ENCODE peak calls at places on chromosomes 3 and 15, in four cellular contexts. One of them, this sample, is unnamed.
A peak's percentile ranks its signal among the peaks of the same experiment; 100 is the strongest.

GRCh38 chr3:71896751-71897150 is 111.8 kb upstream of the PROK2 start:
- DNase-seq in adrenal gland: no peak
- DNase-seq in left ventricle myocardium inferior: no peak
- DNase-seq in HL-60: no peak
- DNase-seq in this sample: no peak

GRCh38 chr3:33437556-33438283 is 2.5 kb downstream of the UBP1 start:
- DNase-seq in HL-60: no peak
- DNase-seq in adrenal gland: peak; percentile 40
- DNase-seq in left ventricle myocardium inferior: peak; percentile 20
- DNase-seq in this sample: no peak

GRCh38 chr15:33201376-33202189 is 7.1 kb upstream of the FMN1 start:
- DNase-seq in left ventricle myocardium inferior: no peak
- DNase-seq in adrenal gland: peak; percentile 84
- DNase-seq in HL-60: no peak
- DNase-seq in this sample: no peak

GRCh38 chr3:178022599-178022998 is 513.6 kb upstream of the KCNMB2 start:
- DNase-seq in adrenal gland: no peak
- DNase-seq in HL-60: no peak
- DNase-seq in left ventricle myocardium inferior: no peak
- DNase-seq in this sample: no peak

GRCh38 chr3:16883057-16883725 is 1.6 kb upstream of the PLCL2 start:
- DNase-seq in HL-60: no peak
- DNase-seq in adrenal gland: no peak
- DNase-seq in left ventricle myocardium inferior: no peak
- DNase-seq in this sample: peak; percentile 42

GRCh38 chr3:49813497-49814174 is at the start of gene UBA7:
- DNase-seq in adrenal gland: peak; percentile 54
- DNase-seq in HL-60: peak; percentile 57
- DNase-seq in left ventricle myocardium inferior: peak; percentile 48
- DNase-seq in this sample: no peak

GRCh38 chr3:146577662-146578061 is 27.5 kb downstream of the PLSCR5 start:
- DNase-seq in HL-60: peak; percentile 25
- DNase-seq in left ventricle myocardium inferior: no peak
- DNase-seq in adrenal gland: no peak
- DNase-seq in this sample: no peak

GRCh38 chr3:130644600-130645232 is 101.9 kb downstream of the PIK3R4 start:
- DNase-seq in left ventricle myocardium inferior: no peak
- DNase-seq in adrenal gland: no peak
- DNase-seq in HL-60: no peak
- DNase-seq in this sample: no peak

GRCh38 chr3:194395767-194396527 is 3.1 kb downstream of the GP5 start:
- DNase-seq in HL-60: peak; percentile 68
- DNase-seq in adrenal gland: no peak
- DNase-seq in left ventricle myocardium inferior: peak; percentile 27
- DNase-seq in this sample: no peak

GRCh38 chr15:71207141-71207540 is 91.9 kb downstream of the THSD4 start:
- DNase-seq in adrenal gland: no peak
- DNase-seq in left ventricle myocardium inferior: no peak
- DNase-seq in HL-60: no peak
- DNase-seq in this sample: no peak

GRCh38 chr3:129052675-129053074 is 7.9 kb upstream of the GP9 start:
- DNase-seq in HL-60: no peak
- DNase-seq in adrenal gland: no peak
- DNase-seq in left ventricle myocardium inferior: peak; percentile 77
- DNase-seq in this sample: no peak

GRCh38 chr15:58854598-58854997 is 78.9 kb downstream of the SLTM start:
- DNase-seq in adrenal gland: no peak
- DNase-seq in left ventricle myocardium inferior: no peak
- DNase-seq in HL-60: no peak
- DNase-seq in this sample: no peak

GRCh38 chr3:190424478-190425439 is 24.9 kb downstream of the TMEM207 start:
- DNase-seq in HL-60: peak; percentile 42
- DNase-seq in adrenal gland: peak; percentile 74
- DNase-seq in left ventricle myocardium inferior: peak; percentile 24
- DNase-seq in this sample: no peak

GRCh38 chr3:183526838-183527420 is 28.6 kb downstream of the KLHL6 start:
- DNase-seq in HL-60: no peak
- DNase-seq in left ventricle myocardium inferior: no peak
- DNase-seq in adrenal gland: no peak
- DNase-seq in this sample: no peak

GRCh38 chr3:183529717-183530116 is 25.8 kb downstream of the KLHL6 start:
- DNase-seq in left ventricle myocardium inferior: no peak
- DNase-seq in adrenal gland: no peak
- DNase-seq in HL-60: no peak
- DNase-seq in this sample: no peak

GRCh38 chr3:183527421-183527979 is 28.0 kb downstream of the KLHL6 start:
- DNase-seq in adrenal gland: no peak
- DNase-seq in left ventricle myocardium inferior: no peak
- DNase-seq in HL-60: no peak
- DNase-seq in this sample: no peak

GRCh38 chr3:183524476-183524875 is 31.0 kb downstream of the KLHL6 start:
- DNase-seq in HL-60: no peak
- DNase-seq in adrenal gland: no peak
- DNase-seq in left ventricle myocardium inferior: no peak
- DNase-seq in this sample: no peak

GRCh38 chr3:183527980-183528379 is 27.5 kb downstream of the KLHL6 start:
- DNase-seq in adrenal gland: no peak
- DNase-seq in HL-60: no peak
- DNase-seq in left ventricle myocardium inferior: no peak
- DNase-seq in this sample: no peak
- H3K4me3 ChIP-seq in adrenal gland: no peak overlapping the region
- H3K4me3 ChIP-seq in HL-60: no peak overlapping the region
- H3K4me3 ChIP-seq in left ventricle myocardium inferior: no peak overlapping the region
- H3K4me3 ChIP-seq in this sample: no peak overlapping the region

GRCh38 chr3:119743921-119744320 is 38.0 kb upstream of the NR1I2 start:
- DNase-seq in HL-60: no peak
- DNase-seq in adrenal gland: no peak
- DNase-seq in left ventricle myocardium inferior: no peak
- DNase-seq in this sample: no peak
- H3K4me3 ChIP-seq in HL-60: no peak overlapping the region
- H3K4me3 ChIP-seq in adrenal gland: no peak overlapping the region
- H3K4me3 ChIP-seq in left ventricle myocardium inferior: no peak overlapping the region
- H3K4me3 ChIP-seq in this sample: no peak overlapping the region

DNA sequence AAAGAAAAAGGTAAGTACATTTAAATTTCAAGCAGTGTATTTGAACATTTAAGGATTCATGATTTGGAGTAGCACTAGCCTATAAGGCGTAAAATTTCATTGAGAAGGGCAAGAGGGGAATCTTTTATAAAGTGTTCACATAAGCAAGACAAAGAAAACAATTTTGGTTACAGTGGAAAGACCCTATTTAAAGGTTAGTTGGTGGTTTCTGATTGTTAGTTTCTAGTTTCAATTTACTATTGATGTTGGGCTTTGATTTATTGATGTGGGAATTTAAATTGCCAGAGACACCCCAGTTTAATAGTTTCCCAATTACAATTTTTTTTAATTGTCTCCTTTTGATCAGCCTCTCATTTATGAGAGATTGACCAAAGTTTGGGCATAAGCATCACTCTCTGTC is 19.5 kb downstream of the ROBO2 start:
- DNase-seq in adrenal gland: no peak
- DNase-seq in HL-60: no peak
- DNase-seq in left ventricle myocardium inferior: no peak
- DNase-seq in this sample: no peak
- H3K4me3 ChIP-seq in adrenal gland: no peak overlapping the region
- H3K4me3 ChIP-seq in HL-60: no peak overlapping the region
- H3K4me3 ChIP-seq in left ventricle myocardium inferior: no peak overlapping the region
- H3K4me3 ChIP-seq in this sample: no peak overlapping the region

GRCh38 chr3:4865714-4866113 is 113.5 kb upstream of the BHLHE40 start:
- DNase-seq in adrenal gland: no peak
- DNase-seq in HL-60: peak; percentile 63
- DNase-seq in left ventricle myocardium inferior: no peak
- DNase-seq in this sample: no peak

GRCh38 chr3:4862973-4863372 is 116.3 kb upstream of the BHLHE40 start:
- DNase-seq in HL-60: no peak
- DNase-seq in left ventricle myocardium inferior: no peak
- DNase-seq in adrenal gland: no peak
- DNase-seq in this sample: no peak

GRCh38 chr3:4864503-4864902 is 114.7 kb upstream of the BHLHE40 start:
- DNase-seq in left ventricle myocardium inferior: no peak
- DNase-seq in adrenal gland: no peak
- DNase-seq in HL-60: peak; percentile 35
- DNase-seq in this sample: no peak

DNA sequence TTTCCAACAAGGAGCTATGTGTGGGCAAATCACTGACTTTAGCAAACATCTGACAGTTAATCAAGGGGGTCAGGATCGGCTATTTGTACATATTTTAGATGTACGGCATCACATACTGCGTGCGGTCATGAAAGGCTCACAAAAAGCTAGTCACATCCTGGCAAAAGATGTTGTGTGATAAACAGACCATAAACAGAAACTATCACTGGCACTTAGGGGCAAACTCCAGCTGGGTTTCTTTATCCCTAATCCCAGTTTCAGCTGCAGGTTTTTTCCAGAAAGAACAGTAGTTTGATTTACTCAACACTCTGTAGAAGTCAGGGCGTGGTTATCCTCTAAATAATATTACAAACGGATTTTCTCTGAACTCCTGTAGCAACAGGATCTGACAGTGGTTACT is 112.4 kb upstream of the BHLHE40 start:
- DNase-seq in HL-60: no peak
- DNase-seq in left ventricle myocardium inferior: no peak
- DNase-seq in adrenal gland: no peak
- DNase-seq in this sample: peak; percentile 34
- H3K4me3 ChIP-seq in HL-60: no peak overlapping the region
- H3K4me3 ChIP-seq in left ventricle myocardium inferior: peak overlapping the region; percentile 67
- H3K4me3 ChIP-seq in adrenal gland: no peak overlapping the region
- H3K4me3 ChIP-seq in this sample: no peak overlapping the region

DNA sequence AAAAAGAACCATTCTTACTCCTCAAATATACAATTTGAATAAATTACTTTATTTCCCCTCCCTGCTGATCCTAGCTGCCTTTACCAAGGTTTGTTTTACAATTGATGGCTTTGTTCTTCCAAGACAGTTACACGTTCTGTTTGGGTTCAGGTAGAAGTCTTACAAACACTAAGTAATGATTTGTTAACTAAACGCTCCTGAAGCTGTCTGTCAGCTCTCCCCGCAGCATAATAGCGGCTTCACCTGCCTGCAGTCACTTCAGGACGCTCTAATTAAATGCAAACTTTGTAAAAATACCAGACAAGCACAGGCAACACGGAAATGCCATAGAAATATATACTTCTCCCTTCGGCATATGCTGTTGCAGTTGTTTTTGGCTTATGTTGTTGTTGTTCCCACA is 176.4 kb upstream of the MDFIC2 start:
- DNase-seq in left ventricle myocardium inferior: no peak
- DNase-seq in HL-60: no peak
- DNase-seq in adrenal gland: no peak
- DNase-seq in this sample: no peak
- H3K4me3 ChIP-seq in left ventricle myocardium inferior: no peak overlapping the region
- H3K4me3 ChIP-seq in HL-60: no peak overlapping the region
- H3K4me3 ChIP-seq in adrenal gland: no peak overlapping the region
- H3K4me3 ChIP-seq in this sample: no peak overlapping the region

GRCh38 chr15:40873625-40874561 is at the start of gene RHOV:
- DNase-seq in left ventricle myocardium inferior: peak; percentile 38
- DNase-seq in adrenal gland: peak; percentile 45
- DNase-seq in HL-60: peak; percentile 43
- DNase-seq in this sample: no peak

GRCh38 chr15:40871749-40872617 is 2.1 kb downstream of the RHOV start:
- DNase-seq in left ventricle myocardium inferior: no peak
- DNase-seq in adrenal gland: no peak
- DNase-seq in HL-60: no peak
- DNase-seq in this sample: no peak

GRCh38 chr15:40870716-40871115 is 3.3 kb downstream of the RHOV start:
- DNase-seq in HL-60: no peak
- DNase-seq in adrenal gland: no peak
- DNase-seq in left ventricle myocardium inferior: no peak
- DNase-seq in this sample: no peak

GRCh38 chr15:40875996-40876740 is 2.1 kb upstream of the RHOV start:
- DNase-seq in HL-60: no peak
- DNase-seq in adrenal gland: no peak
- DNase-seq in left ventricle myocardium inferior: no peak
- DNase-seq in this sample: no peak

GRCh38 chr15:40872791-40873526 is 1.1 kb downstream of the RHOV start:
- DNase-seq in HL-60: no peak
- DNase-seq in adrenal gland: no peak
- DNase-seq in left ventricle myocardium inferior: no peak
- DNase-seq in this sample: no peak
- H3K4me3 ChIP-seq in HL-60: peak overlapping the region; percentile 58
- H3K4me3 ChIP-seq in adrenal gland: no peak overlapping the region
- H3K4me3 ChIP-seq in left ventricle myocardium inferior: peak overlapping the region; percentile 71
- H3K4me3 ChIP-seq in this sample: no peak overlapping the region

GRCh38 chr3:46926039-46926438 is 48.5 kb downstream of the PTH1R start:
- DNase-seq in HL-60: no peak
- DNase-seq in adrenal gland: peak; percentile 90
- DNase-seq in left ventricle myocardium inferior: no peak
- DNase-seq in this sample: no peak

GRCh38 chr3:46926447-46926846 is 48.9 kb downstream of the PTH1R start:
- DNase-seq in adrenal gland: no peak
- DNase-seq in left ventricle myocardium inferior: no peak
- DNase-seq in HL-60: no peak
- DNase-seq in this sample: no peak

GRCh38 chr3:46928297-46928696 is 48.2 kb downstream of the CCDC12 start:
- DNase-seq in HL-60: peak; percentile 87
- DNase-seq in adrenal gland: no peak
- DNase-seq in left ventricle myocardium inferior: no peak
- DNase-seq in this sample: no peak

GRCh38 chr3:46927718-46928073 is 48.8 kb downstream of the CCDC12 start:
- DNase-seq in left ventricle myocardium inferior: no peak
- DNase-seq in adrenal gland: peak; percentile 6
- DNase-seq in HL-60: no peak
- DNase-seq in this sample: no peak

GRCh38 chr3:46926871-46927717 is 49.5 kb downstream of the CCDC12 start:
- DNase-seq in HL-60: peak; percentile 66
- DNase-seq in left ventricle myocardium inferior: no peak
- DNase-seq in adrenal gland: peak; percentile 14
- DNase-seq in this sample: no peak
- H3K4me3 ChIP-seq in HL-60: peak overlapping the region; percentile 12
- H3K4me3 ChIP-seq in left ventricle myocardium inferior: no peak overlapping the region
- H3K4me3 ChIP-seq in adrenal gland: no peak overlapping the region
- H3K4me3 ChIP-seq in this sample: no peak overlapping the region

This sample was measured in BJ.